ENCODE peak calls at places on chromosomes 12 and 14, in four cellular contexts. V is AG04450, W is BJ, C is heart left ventricle. T is an unnamed sample.

GRCh38 chr12:118053071-118053985 is 7.7 kb downstream of the WSB2 start:
- DNase-seq in V (no peak), W (no peak), C (no peak), T (no peak)

GRCh38 chr14:103737432-103738045 is 21.9 kb downstream of the ZFYVE21 start:
- DNase-seq in V (no peak), W (no peak), C (no peak), T (no peak)

GRCh38 chr12:69648476-69648875 is 37.8 kb upstream of the LRRC10 start:
- DNase-seq in V (peak), W (peak), C (no peak), T (peak)

GRCh38 chr14:56860441-56860840 is 50.2 kb upstream of the OTX2 start:
- DNase-seq in V (no peak), W (no peak), C (no peak), T (no peak)

GRCh38 chr12:113329022-113329790 is 5.7 kb downstream of the SLC8B1 start:
- DNase-seq in V (no peak), W (no peak), C (no peak), T (no peak)

GRCh38 chr14:65237023-65237814 is 134.9 kb upstream of the MAX start:
- DNase-seq in V (no peak), W (no peak), C (no peak), T (no peak)

GRCh38 chr12:62379026-62379722 is 87.5 kb upstream of the MON2 start:
- DNase-seq in V (no peak), W (peak), C (no peak), T (no peak)

GRCh38 chr12:46389130-46389616 is 16.6 kb upstream of the SLC38A2 start:
- DNase-seq in V (no peak), W (peak), C (no peak), T (peak)

GRCh38 chr14:104130974-104131651 is 7.3 kb upstream of the KIF26A start:
- DNase-seq in V (no peak), W (no peak), C (peak), T (no peak)

GRCh38 chr12:26471560-26471959 is 276.2 kb downstream of the SSPN start:
- DNase-seq in V (no peak), W (no peak), C (no peak), T (peak)

GRCh38 chr12:674272-674781 is 11.1 kb upstream of the NINJ2 start:
- DNase-seq in V (no peak), W (no peak), C (no peak), T (no peak)

GRCh38 chr14:71142375-71143038 is 235.2 kb downstream of the PCNX1 start:
- DNase-seq in V (peak), W (peak), C (no peak), T (peak)

GRCh38 chr12:54390176-54390667 is 5.7 kb upstream of the ZNF385A start:
- DNase-seq in V (no peak), W (no peak), C (no peak), T (no peak)

GRCh38 chr12:2300886-2301285 is 248.1 kb downstream of the CACNA1C start:
- DNase-seq in V (no peak), W (no peak), C (no peak), T (no peak)

GRCh38 chr12:68378859-68379628 is 46.9 kb upstream of the MDM1 start:
- DNase-seq in V (no peak), W (no peak), C (no peak), T (no peak)

GRCh38 chr12:111773801-111774551 is 7.2 kb downstream of the ALDH2 start:
- DNase-seq in V (peak), W (peak), C (no peak), T (peak)

GRCh38 chr14:65478017-65478416 is 65.5 kb downstream of the FUT8 start:
- DNase-seq in V (no peak), W (no peak), C (no peak), T (no peak)

DNA sequence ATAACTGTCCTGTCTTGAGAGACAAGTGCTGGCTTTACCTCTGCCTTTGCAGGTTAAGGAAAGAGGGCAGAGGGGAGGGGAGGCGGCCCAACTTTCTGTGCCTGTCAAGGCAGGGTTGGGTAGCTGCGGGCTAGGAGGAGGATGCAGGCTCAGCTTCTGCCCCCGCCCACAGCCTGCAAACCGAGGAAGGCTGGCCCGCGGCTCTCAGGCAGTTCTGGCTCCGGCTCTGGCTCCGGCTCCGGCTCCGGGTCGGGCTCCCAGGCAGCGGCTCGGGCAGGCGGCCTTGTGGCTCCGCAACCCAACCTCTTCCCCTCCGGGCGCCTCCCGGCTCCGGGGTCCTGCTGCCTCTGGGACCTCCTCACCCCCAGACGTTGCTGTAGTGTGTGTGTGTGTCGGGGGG is 92.9 kb downstream of the TMEM30B start:
- DNase-seq in V (no peak), W (no peak), C (peak), T (no peak)
- H3K4me3 ChIP-seq in V (no peak), W (no peak), C (peak), T (peak)

DNA sequence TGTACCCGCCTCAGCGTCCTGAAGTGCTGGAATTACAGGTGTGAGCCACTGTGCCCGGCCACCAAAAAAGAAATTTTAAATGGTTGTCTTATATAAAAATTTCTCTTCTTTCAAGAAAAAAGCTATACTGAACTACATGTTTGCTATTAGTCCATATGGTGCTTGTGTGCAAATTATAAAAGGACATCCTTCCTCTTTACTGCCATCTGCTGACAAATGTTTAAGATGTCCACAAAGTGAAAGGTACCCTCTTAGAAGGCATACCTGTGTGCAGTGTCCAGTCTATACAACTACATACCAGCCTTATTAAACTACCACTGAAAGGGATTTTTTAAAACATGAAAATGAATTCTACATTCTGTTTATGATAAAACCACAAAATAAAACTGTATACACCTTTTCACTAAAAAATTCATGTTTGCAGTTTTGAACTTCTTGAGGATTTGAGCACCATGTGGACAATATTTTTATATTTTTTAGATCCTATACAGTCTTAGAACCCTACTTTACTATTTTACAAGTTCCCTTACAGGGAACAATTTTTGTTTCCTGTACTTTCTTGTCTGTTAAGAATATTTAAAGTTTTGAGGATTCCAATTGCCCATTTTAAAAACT is 32.8 kb upstream of the TOMM20L start:
- DNase-seq in V (no peak), W (no peak), C (no peak), T (no peak)
- TF ChIP-seq CTCF in V (peak), W (peak), C (peak), T (peak)

GRCh38 chr12:85836716-85837100 is 499 bp upstream of the RASSF9 start:
- DNase-seq in V (no peak), W (no peak), C (no peak), T (no peak)

GRCh38 chr12:85833558-85833957 is 2.7 kb downstream of the RASSF9 start:
- DNase-seq in V (no peak), W (no peak), C (no peak), T (no peak)

GRCh38 chr12:85834378-85834777 is 1.8 kb downstream of the RASSF9 start:
- DNase-seq in V (no peak), W (no peak), C (no peak), T (no peak)

GRCh38 chr12:85835810-85836715 is at the start of gene RASSF9:
- DNase-seq in V (peak), W (no peak), C (peak), T (no peak)

GRCh38 chr12:85835417-85835809 is 796 bp downstream of the RASSF9 start:
- DNase-seq in V (no peak), W (no peak), C (no peak), T (no peak)
- H3K4me3 ChIP-seq in V (peak), W (no peak), C (peak), T (peak)

GRCh38 chr12:57693659-57694458 is at the start of gene OS9:
- DNase-seq in V (peak), W (peak), C (peak), T (peak)
- TF ChIP-seq CTCF in V (peak), W (peak), C (peak), T (peak)

GRCh38 chr14:91164676-91165075 is 50.8 kb downstream of the DGLUCY start:
- DNase-seq in V (no peak), W (no peak), C (peak), T (no peak)
- H3K4me3 ChIP-seq in V (no peak), W (no peak), C (no peak), T (no peak)

T was measured in AG04449.